ENCODE peak calls at places on chromosome 17, in eight cellular contexts. K is HT-29; Z is stimulated activated CD4-positive, alpha-beta T cell treated with anti-CD3 and anti-CD28 coated beads, Interleukin-4, amount 100 ng/mL, for 4 hours; P is nephron progenitor cell; E is adipocyte; W is fibroblast of the aortic adventitia; Y is HEK293T; L is AG04450. Q is an unnamed sample.

GRCh38 chr17:10598620-10599019 is 49.2 kb upstream of the MYH2 start:
- DNase-seq in E (no peak), K (no peak), Y (no peak), P (no peak), W (no peak), Z (no peak), L (no peak), Q (no peak)

GRCh38 chr17:45129426-45129939 is 2.8 kb downstream of the PLCD3 start:
- DNase-seq in P (peak), Z (no peak), W (no peak), K (peak), Y (no peak), E (peak), L (no peak), Q (no peak)

GRCh38 chr17:16486373-16487250 is 5.4 kb downstream of the LRRC75A start:
- DNase-seq in W (peak), K (peak), Y (no peak), Z (no peak), P (no peak), E (peak), L (no peak), Q (peak)

GRCh38 chr17:73064084-73064938 is 28.2 kb downstream of the SLC39A11 start:
- DNase-seq in L (no peak), Y (no peak), W (no peak), K (no peak), Z (no peak), P (no peak), E (no peak), Q (no peak)

GRCh38 chr17:44044092-44044491 is 22.4 kb downstream of the LSM12 start:
- DNase-seq in P (no peak), Y (no peak), Z (no peak), L (no peak), W (peak), K (no peak), E (peak), Q (no peak)

GRCh38 chr17:66684716-66685115 is 150.2 kb upstream of the CACNG5 start:
- DNase-seq in W (peak), Z (no peak), Y (no peak), K (no peak), L (no peak), P (no peak), E (peak), Q (no peak)

GRCh38 chr17:37567137-37567927 is 41.9 kb downstream of the SYNRG start:
- DNase-seq in P (no peak), Z (no peak), E (no peak), W (no peak), Y (no peak), K (no peak), L (no peak), Q (no peak)

GRCh38 chr17:59380474-59380873 is 49.0 kb downstream of the YPEL2 start:
- DNase-seq in P (no peak), K (no peak), Y (no peak), Z (no peak), W (no peak), L (no peak), E (no peak), Q (no peak)

GRCh38 chr17:37182786-37183185 is 193.0 kb upstream of the C17orf78 start:
- DNase-seq in W (no peak), Y (no peak), Z (no peak), E (peak), P (no peak), L (no peak), K (peak), Q (no peak)

GRCh38 chr17:76131692-76132573 is 9.1 kb downstream of the FOXJ1 start:
- DNase-seq in Y (no peak), E (no peak), Z (no peak), W (no peak), L (no peak), K (no peak), P (no peak), Q (peak)

GRCh38 chr17:15494821-15495220 is 27.4 kb upstream of the CDRT4 start:
- DNase-seq in Y (no peak), E (no peak), Z (no peak), W (no peak), P (no peak), K (no peak), L (no peak), Q (no peak)

GRCh38 chr17:75077072-75077489 is 10.7 kb upstream of the SLC16A5 start:
- DNase-seq in Z (no peak), W (no peak), Y (no peak), P (no peak), L (no peak), E (no peak), K (no peak), Q (no peak)

GRCh38 chr17:13626703-13627102 is 25.0 kb upstream of the HS3ST3A1 start:
- DNase-seq in Z (no peak), E (peak), K (no peak), Y (no peak), P (no peak), W (peak), L (peak), Q (no peak)

GRCh38 chr17:1555618-1556471 is 6.7 kb downstream of the PITPNA start:
- DNase-seq in E (no peak), P (no peak), Z (no peak), W (no peak), L (no peak), K (no peak), Y (no peak), Q (no peak)

GRCh38 chr17:49494937-49495841 is at the start of gene NGFR:
- DNase-seq in W (no peak), Y (peak), P (peak), E (peak), Z (peak), L (no peak), K (peak), Q (peak)

GRCh38 chr17:68379692-68380677 is 77.3 kb downstream of the WIPI1 start:
- DNase-seq in Y (no peak), K (no peak), W (no peak), E (no peak), Z (no peak), P (no peak), L (no peak), Q (no peak)